ENCODE peak calls at places on chromosomes 16 and 17, in six cellular contexts. M is heart left ventricle; V is CD4-positive, CD25-positive, alpha-beta regulatory T cell; W is mesenchymal stem cell; B is C1 segment of cervical spinal cord; U is body of pancreas. J is an unnamed sample.

GRCh38 chr17:70713694-70714093 is 544.4 kb downstream of the KCNJ2 start:
- DNase-seq in W (no peak), U (no peak), V (no peak), B (no peak), M (no peak), J (no peak)

GRCh38 chr16:19463468-19464315 is 46.0 kb downstream of the TMC5 start:
- DNase-seq in M (no peak), W (no peak), V (no peak), B (no peak), U (no peak), J (no peak)

GRCh38 chr17:6641374-6641818 is 536 bp downstream of the TXNDC17 start:
- DNase-seq in W (no peak), V (peak; percentile 37), M (no peak), B (no peak), U (no peak), J (no peak)

GRCh38 chr17:4483012-4483840 is 15.5 kb upstream of the SPNS2 start:
- DNase-seq in U (peak; percentile 80), W (no peak), V (no peak), M (no peak), B (no peak), J (no peak)

GRCh38 chr16:9092282-9092962 is 978 bp downstream of the HAPSTR1 start:
- DNase-seq in B (no peak), V (peak; percentile 54), U (peak; percentile 48), W (peak; percentile 40), M (peak; percentile 62), J (peak; percentile 48)

GRCh38 chr17:82871056-82871775 is 31.4 kb upstream of the ZNF750 start:
- DNase-seq in V (peak; percentile 17), M (peak; percentile 47), U (no peak), W (no peak), B (no peak), J (peak; percentile 63)

GRCh38 chr17:58308173-58308984 is 20.2 kb downstream of the TSPOAP1 start:
- DNase-seq in B (no peak), M (no peak), W (no peak), V (no peak), U (no peak), J (peak; percentile 89)

GRCh38 chr17:61385869-61386245 is 13.8 kb upstream of the TBX2 start:
- DNase-seq in V (no peak), W (no peak), U (no peak), M (no peak), B (no peak), J (no peak)

GRCh38 chr17:2749058-2749783 is at the start of gene CCDC92B:
- DNase-seq in B (no peak), U (no peak), W (no peak), V (no peak), M (no peak), J (peak; percentile 79)

GRCh38 chr17:8922451-8922850 is 43.1 kb downstream of the PIK3R5 start:
- DNase-seq in U (no peak), V (no peak), M (no peak), W (peak; percentile 17), B (no peak), J (no peak)

GRCh38 chr17:52828621-52829020 is 670.1 kb upstream of the CA10 start:
- DNase-seq in U (no peak), V (no peak), W (no peak), B (no peak), M (no peak), J (no peak)

GRCh38 chr16:53605356-53605755 is 98.3 kb downstream of the RPGRIP1L start:
- DNase-seq in B (no peak), U (no peak), V (no peak), M (no peak), W (no peak), J (no peak)

GRCh38 chr17:71987634-71988033 is 133.2 kb upstream of the SOX9 start:
- DNase-seq in V (no peak), U (no peak), W (no peak), M (no peak), B (no peak), J (no peak)

GRCh38 chr16:12362482-12363458 is 386.2 kb downstream of the SNX29 start:
- DNase-seq in B (no peak), V (no peak), M (peak; percentile 63), W (peak; percentile 25), U (no peak), J (no peak)

GRCh38 chr16:10255728-10256127 is 73.5 kb upstream of the GRIN2A start:
- DNase-seq in W (no peak), B (no peak), U (no peak), M (no peak), V (no peak), J (no peak)

GRCh38 chr17:21573961-21574610 is 118.2 kb upstream of the KCNJ18 start:
- DNase-seq in W (no peak), V (peak; percentile 20), B (peak; percentile 23), M (peak; percentile 69), U (peak; percentile 58), J (no peak)

GRCh38 chr16:75315907-75316306 is 64.5 kb upstream of the BCAR1 start:
- DNase-seq in W (no peak), B (no peak), U (no peak), V (no peak), M (no peak), J (no peak)

GRCh38 chr17:77737442-77738265 is 220.8 kb upstream of the TNRC6C start:
- DNase-seq in V (no peak), M (peak; percentile 18), W (no peak), B (no peak), U (no peak), J (peak; percentile 6)

GRCh38 chr16:65888201-65888600 is 478.3 kb upstream of the CDH5 start:
- DNase-seq in W (no peak), V (no peak), B (no peak), U (no peak), M (no peak), J (no peak)

GRCh38 chr16:84471966-84472365 is 32.5 kb downstream of the MEAK7 start:
- DNase-seq in M (peak; percentile 4), B (no peak), U (no peak), V (no peak), W (no peak), J (no peak)

GRCh38 chr17:50697663-50698272 is 9.9 kb downstream of the ANKRD40 start:
- DNase-seq in B (no peak), U (no peak), W (no peak), V (peak; percentile 54), M (no peak), J (no peak)

GRCh38 chr16:23232806-23233205 is 50.3 kb downstream of the SCNN1G start:
- DNase-seq in M (no peak), B (no peak), V (no peak), U (no peak), W (no peak), J (no peak)

GRCh38 chr16:57952909-57953308 is 18.0 kb downstream of the CNGB1 start:
- DNase-seq in M (no peak), W (no peak), B (no peak), U (no peak), V (no peak), J (no peak)

GRCh38 chr17:28849281-28849680 is 5.5 kb upstream of the ERAL1 start:
- DNase-seq in B (no peak), W (no peak), V (peak; percentile 46), U (no peak), M (no peak), J (no peak)

GRCh38 chr17:55420067-55420775 is 1.4 kb downstream of the MMD start:
- DNase-seq in W (no peak), U (no peak), B (no peak), M (peak; percentile 30), V (peak; percentile 94), J (no peak)

GRCh38 chr16:89123831-89124100 is 30.1 kb downstream of the ACSF3 start:
- DNase-seq in U (no peak), M (no peak), V (no peak), W (no peak), B (no peak), J (no peak)

GRCh38 chr17:61478026-61478789 is 26.0 kb downstream of the TBX4 start:
- DNase-seq in V (no peak), W (no peak), M (no peak), B (no peak), U (no peak), J (no peak)

GRCh38 chr16:15856901-15857778 is at the start of gene MYH11:
- DNase-seq in B (no peak), V (no peak), M (no peak), W (peak; percentile 13), U (no peak), J (peak; percentile 72)

GRCh38 chr16:50602531-50603205 is 54.5 kb downstream of the NKD1 start:
- DNase-seq in M (no peak), U (no peak), V (no peak), W (no peak), B (no peak), J (no peak)

GRCh38 chr16:46929378-46930332 is 43.8 kb downstream of the DNAJA2 start:
- DNase-seq in U (peak; percentile 77), B (peak; percentile 67), M (peak; percentile 57), V (peak; percentile 69), W (peak; percentile 52), J (peak; percentile 95)

GRCh38 chr16:28038401-28038800 is 25.1 kb downstream of the GSG1L start:
- DNase-seq in W (no peak), V (no peak), B (no peak), U (no peak), M (no peak), J (no peak)

GRCh38 chr16:81927561-81928185 is 83.6 kb downstream of the SDR42E1 start:
- DNase-seq in U (no peak), V (no peak), W (no peak), M (no peak), B (no peak), J (no peak)

GRCh38 chr17:37134050-37134449 is 185.3 kb downstream of the AATF start:
- DNase-seq in U (no peak), M (no peak), W (peak; percentile 70), V (peak; percentile 20), B (no peak), J (no peak)

GRCh38 chr16:60199154-60199553 is 1465.0 kb upstream of the GOT2 start:
- DNase-seq in W (no peak), V (no peak), U (no peak), B (no peak), M (no peak), J (peak; percentile 5)

GRCh38 chr17:4850236-4850635 is 17.1 kb downstream of the MINK1 start:
- DNase-seq in W (no peak), U (no peak), B (no peak), V (no peak), M (no peak), J (no peak)

GRCh38 chr16:593406-593805 is 3.5 kb downstream of the RAB40C start:
- DNase-seq in W (no peak), V (no peak), U (peak; percentile 87), B (no peak), M (no peak), J (no peak)

GRCh38 chr16:894841-895240 is 75.9 kb downstream of the LMF1 start:
- DNase-seq in W (no peak), U (no peak), B (no peak), M (no peak), V (no peak), J (peak; percentile 84)

GRCh38 chr17:68432086-68432864 is 25.0 kb downstream of the WIPI1 start:
- DNase-seq in V (no peak), U (no peak), M (no peak), B (no peak), W (no peak), J (no peak)

GRCh38 chr17:47720196-47720595 is 12.8 kb upstream of the TBX21 start:
- DNase-seq in V (no peak), B (no peak), U (no peak), M (no peak), W (no peak), J (no peak)

GRCh38 chr16:2474877-2475412 is at the start of gene TBC1D24:
- DNase-seq in V (peak; percentile 79), B (peak; percentile 68), W (peak; percentile 78), U (peak; percentile 89), M (peak; percentile 91), J (peak; percentile 100)

J was measured in iPS-NIHi11.